ENCODE peak calls at places on chromosomes 12 and 14, in five cellular contexts. One of them, this sample, is unnamed.

GRCh38 chr14:92613008-92613658 is 99.6 kb downstream of the RIN3 start:
- DNase-seq in hepatocyte: no peak
- DNase-seq in lung: peak
- DNase-seq in NB4: peak
- DNase-seq in neural progenitor cell: peak
- DNase-seq in this sample: no peak

GRCh38 chr14:58947816-58948440 is 240.5 kb upstream of the DAAM1 start:
- DNase-seq in hepatocyte: peak
- DNase-seq in lung: no peak
- DNase-seq in NB4: peak
- DNase-seq in neural progenitor cell: peak
- DNase-seq in this sample: no peak

GRCh38 chr14:77027538-77028383 is 747 bp downstream of the IRF2BPL start:
- DNase-seq in hepatocyte: peak
- DNase-seq in lung: peak
- DNase-seq in NB4: peak
- DNase-seq in neural progenitor cell: peak
- DNase-seq in this sample: no peak

GRCh38 chr14:31172084-31172483 is 35.5 kb downstream of the HECTD1 start:
- DNase-seq in hepatocyte: no peak
- DNase-seq in lung: no peak
- DNase-seq in NB4: no peak
- DNase-seq in neural progenitor cell: no peak
- DNase-seq in this sample: no peak

GRCh38 chr12:124655317-124656213 is 88.2 kb upstream of the NCOR2 start:
- DNase-seq in hepatocyte: peak
- DNase-seq in lung: peak
- DNase-seq in NB4: peak
- DNase-seq in neural progenitor cell: peak
- DNase-seq in this sample: no peak

GRCh38 chr12:28827841-28828240 is 321.2 kb upstream of the FAR2 start:
- DNase-seq in hepatocyte: no peak
- DNase-seq in lung: no peak
- DNase-seq in NB4: no peak
- DNase-seq in neural progenitor cell: no peak
- DNase-seq in this sample: no peak

GRCh38 chr12:113359133-113359938 is 949 bp downstream of the PLBD2 start:
- DNase-seq in hepatocyte: no peak
- DNase-seq in lung: peak
- DNase-seq in NB4: peak
- DNase-seq in neural progenitor cell: no peak
- DNase-seq in this sample: peak

GRCh38 chr14:65177551-65177950 is 75.2 kb upstream of the MAX start:
- DNase-seq in hepatocyte: no peak
- DNase-seq in lung: no peak
- DNase-seq in NB4: no peak
- DNase-seq in neural progenitor cell: no peak
- DNase-seq in this sample: no peak

GRCh38 chr14:80387563-80387981 is 176.3 kb upstream of the DIO2 start:
- DNase-seq in hepatocyte: no peak
- DNase-seq in lung: no peak
- DNase-seq in NB4: no peak
- DNase-seq in neural progenitor cell: no peak
- DNase-seq in this sample: no peak

GRCh38 chr14:90439874-90440442 is 43.1 kb downstream of the CALM1 start:
- DNase-seq in hepatocyte: no peak
- DNase-seq in lung: no peak
- DNase-seq in NB4: no peak
- DNase-seq in neural progenitor cell: peak
- DNase-seq in this sample: no peak

GRCh38 chr14:104293851-104294627 is 155.7 kb downstream of the KIF26A start:
- DNase-seq in hepatocyte: no peak
- DNase-seq in lung: no peak
- DNase-seq in NB4: no peak
- DNase-seq in neural progenitor cell: peak
- DNase-seq in this sample: no peak

GRCh38 chr12:121579190-121579791 is 1.5 kb downstream of the KDM2B start:
- DNase-seq in hepatocyte: peak
- DNase-seq in lung: peak
- DNase-seq in NB4: peak
- DNase-seq in neural progenitor cell: peak
- DNase-seq in this sample: no peak

GRCh38 chr12:66036317-66036716 is 94.2 kb downstream of the LLPH start:
- DNase-seq in hepatocyte: peak
- DNase-seq in lung: no peak
- DNase-seq in NB4: no peak
- DNase-seq in neural progenitor cell: no peak
- DNase-seq in this sample: no peak

GRCh38 chr14:39988939-39989338 is 556.7 kb upstream of the FBXO33 start:
- DNase-seq in hepatocyte: peak
- DNase-seq in lung: no peak
- DNase-seq in NB4: peak
- DNase-seq in neural progenitor cell: peak
- DNase-seq in this sample: peak

GRCh38 chr12:111434680-111435338 is 29.1 kb downstream of the SH2B3 start:
- DNase-seq in hepatocyte: peak
- DNase-seq in lung: no peak
- DNase-seq in NB4: peak
- DNase-seq in neural progenitor cell: no peak
- DNase-seq in this sample: no peak

GRCh38 chr12:27566159-27566558 is 42.2 kb downstream of the PPFIBP1 start:
- DNase-seq in hepatocyte: no peak
- DNase-seq in lung: no peak
- DNase-seq in NB4: peak
- DNase-seq in neural progenitor cell: no peak
- DNase-seq in this sample: no peak

GRCh38 chr12:123983822-123984485 is 10.9 kb downstream of the ZNF664 start:
- DNase-seq in hepatocyte: peak
- DNase-seq in lung: peak
- DNase-seq in NB4: peak
- DNase-seq in neural progenitor cell: peak
- DNase-seq in this sample: peak

GRCh38 chr14:69606816-69607215 is 4.6 kb upstream of the SUSD6 start:
- DNase-seq in hepatocyte: no peak
- DNase-seq in lung: no peak
- DNase-seq in NB4: no peak
- DNase-seq in neural progenitor cell: no peak
- DNase-seq in this sample: no peak

GRCh38 chr12:67568055-67568454 is 80.5 kb upstream of the DYRK2 start:
- DNase-seq in hepatocyte: no peak
- DNase-seq in lung: no peak
- DNase-seq in NB4: no peak
- DNase-seq in neural progenitor cell: no peak
- DNase-seq in this sample: no peak

GRCh38 chr14:103315368-103315911 is 18.6 kb upstream of the EIF5 start:
- DNase-seq in hepatocyte: peak
- DNase-seq in lung: peak
- DNase-seq in NB4: no peak
- DNase-seq in neural progenitor cell: no peak
- DNase-seq in this sample: no peak

GRCh38 chr12:93634416-93634815 is 42.8 kb upstream of the CRADD start:
- DNase-seq in hepatocyte: no peak
- DNase-seq in lung: no peak
- DNase-seq in NB4: no peak
- DNase-seq in neural progenitor cell: no peak
- DNase-seq in this sample: no peak

DNA sequence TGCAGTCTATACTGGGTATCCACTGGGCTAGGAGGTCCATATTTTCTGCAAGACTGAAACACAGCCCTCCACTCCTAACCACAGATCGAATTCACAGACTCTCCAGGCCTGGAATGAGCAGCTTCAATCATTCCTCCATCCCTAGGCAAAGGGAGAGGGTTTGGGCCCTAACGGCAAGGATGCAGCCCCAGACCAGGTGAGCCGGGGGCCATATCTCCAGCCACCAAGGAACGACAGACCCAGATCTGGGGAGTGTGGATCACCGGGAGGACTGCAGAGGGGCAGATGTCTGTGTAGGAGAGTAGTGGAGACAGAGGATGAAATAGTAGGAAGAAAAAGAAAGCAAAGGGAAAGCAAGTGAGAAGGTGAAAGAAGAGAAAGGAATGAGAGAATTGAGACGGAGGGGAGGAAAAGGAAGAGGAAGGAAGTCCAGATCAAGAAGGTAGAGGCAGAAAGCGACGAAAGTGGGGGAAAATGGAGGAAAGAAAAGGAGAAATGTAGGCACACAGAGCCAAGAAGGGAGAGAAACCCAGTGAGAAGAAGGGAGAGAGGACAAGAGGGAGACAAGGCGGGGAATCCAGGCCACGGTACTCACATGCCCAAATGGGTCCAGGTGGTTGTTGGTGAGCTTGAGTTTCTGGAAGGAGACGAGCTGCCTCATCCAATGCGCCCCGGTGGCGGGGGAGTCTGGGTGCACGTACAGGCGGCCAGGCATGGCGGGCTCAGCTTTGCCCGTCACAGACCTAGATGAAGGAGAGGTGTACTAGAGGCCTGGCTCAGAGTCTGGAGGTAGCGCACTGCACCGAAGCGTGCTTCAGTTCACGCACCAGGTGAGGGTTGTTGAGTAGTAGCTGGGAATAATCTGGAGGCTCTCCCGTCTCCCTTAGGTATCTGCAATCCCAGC is 7.7 kb downstream of the TBX5 start:
- DNase-seq in hepatocyte: no peak
- DNase-seq in lung: no peak
- DNase-seq in NB4: no peak
- DNase-seq in neural progenitor cell: peak
- DNase-seq in this sample: no peak
- H3K4me3 ChIP-seq in hepatocyte: no peak
- H3K4me3 ChIP-seq in lung: no peak
- H3K4me3 ChIP-seq in NB4: no peak
- H3K4me3 ChIP-seq in neural progenitor cell: no peak
- H3K4me3 ChIP-seq in this sample: no peak

GRCh38 chr12:48300774-48301173 is 49.9 kb downstream of the ZNF641 start:
- DNase-seq in hepatocyte: no peak
- DNase-seq in lung: no peak
- DNase-seq in NB4: no peak
- DNase-seq in neural progenitor cell: no peak
- DNase-seq in this sample: no peak

GRCh38 chr12:48307269-48307668 is 43.5 kb downstream of the ZNF641 start:
- DNase-seq in hepatocyte: no peak
- DNase-seq in lung: no peak
- DNase-seq in NB4: no peak
- DNase-seq in neural progenitor cell: no peak
- DNase-seq in this sample: no peak

GRCh38 chr12:48305190-48305589 is 45.5 kb downstream of the ZNF641 start:
- DNase-seq in hepatocyte: no peak
- DNase-seq in lung: no peak
- DNase-seq in NB4: no peak
- DNase-seq in neural progenitor cell: no peak
- DNase-seq in this sample: no peak

GRCh38 chr12:48296586-48297396 is 53.9 kb downstream of the ZNF641 start:
- DNase-seq in hepatocyte: peak
- DNase-seq in lung: peak
- DNase-seq in NB4: peak
- DNase-seq in neural progenitor cell: peak
- DNase-seq in this sample: peak

DNA sequence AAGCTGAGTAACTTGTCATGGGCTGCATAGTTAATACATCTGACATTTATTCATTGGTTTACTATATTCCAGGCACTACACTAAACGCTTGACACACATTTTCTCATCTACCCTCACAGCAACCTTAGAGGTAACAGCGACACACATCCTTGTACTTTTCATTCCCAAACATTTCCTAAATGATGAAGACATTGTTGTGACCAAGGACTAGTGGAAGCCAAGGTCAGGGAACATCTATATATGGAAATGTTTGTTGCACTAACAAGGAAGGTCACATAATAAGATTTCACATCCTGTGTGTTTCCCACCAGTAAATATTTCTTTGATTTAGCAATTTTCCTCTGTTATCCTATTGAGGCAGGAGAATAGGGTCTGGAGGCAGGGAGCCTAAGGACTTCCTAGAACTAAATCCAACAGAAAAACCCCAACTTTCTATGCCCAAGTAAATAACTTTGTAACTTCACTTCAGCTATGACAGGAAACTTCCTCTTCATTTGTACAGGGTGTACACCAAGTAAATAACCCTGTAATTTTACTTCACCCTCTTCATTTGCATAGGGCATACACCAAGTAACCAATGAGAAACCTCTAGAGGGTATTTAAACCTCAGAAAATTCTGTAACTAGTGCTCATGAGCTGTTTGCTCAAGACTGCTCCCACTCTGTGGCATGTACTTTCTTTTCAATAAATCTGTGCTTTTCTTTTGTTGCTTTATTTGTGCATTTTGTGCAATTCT is 48.4 kb downstream of the ZNF641 start:
- DNase-seq in hepatocyte: no peak
- DNase-seq in lung: no peak
- DNase-seq in NB4: no peak
- DNase-seq in neural progenitor cell: no peak
- DNase-seq in this sample: peak
- TF ChIP-seq CTCF in hepatocyte: no peak
- TF ChIP-seq CTCF in lung: no peak
- TF ChIP-seq CTCF in NB4: no peak
- TF ChIP-seq CTCF in neural progenitor cell: no peak
- TF ChIP-seq CTCF in this sample: no peak

GRCh38 chr12:95212576-95212975 is 4.7 kb downstream of the FGD6 start:
- DNase-seq in hepatocyte: no peak
- DNase-seq in lung: no peak
- DNase-seq in NB4: no peak
- DNase-seq in neural progenitor cell: no peak
- DNase-seq in this sample: no peak

GRCh38 chr12:95215925-95216324 is 1.3 kb downstream of the FGD6 start:
- DNase-seq in hepatocyte: no peak
- DNase-seq in lung: no peak
- DNase-seq in NB4: peak
- DNase-seq in neural progenitor cell: no peak
- DNase-seq in this sample: no peak

GRCh38 chr12:95213119-95213518 is 4.1 kb downstream of the FGD6 start:
- DNase-seq in hepatocyte: no peak
- DNase-seq in lung: no peak
- DNase-seq in NB4: no peak
- DNase-seq in neural progenitor cell: no peak
- DNase-seq in this sample: no peak

GRCh38 chr12:95214466-95214865 is 2.8 kb downstream of the FGD6 start:
- DNase-seq in hepatocyte: no peak
- DNase-seq in lung: no peak
- DNase-seq in NB4: no peak
- DNase-seq in neural progenitor cell: no peak
- DNase-seq in this sample: no peak

GRCh38 chr12:95213928-95214327 is 3.3 kb downstream of the FGD6 start:
- DNase-seq in hepatocyte: no peak
- DNase-seq in lung: no peak
- DNase-seq in NB4: no peak
- DNase-seq in neural progenitor cell: no peak
- DNase-seq in this sample: no peak
- H3K4me3 ChIP-seq in hepatocyte: no peak
- H3K4me3 ChIP-seq in lung: no peak
- H3K4me3 ChIP-seq in NB4: no peak
- H3K4me3 ChIP-seq in neural progenitor cell: no peak
- H3K4me3 ChIP-seq in this sample: no peak

DNA sequence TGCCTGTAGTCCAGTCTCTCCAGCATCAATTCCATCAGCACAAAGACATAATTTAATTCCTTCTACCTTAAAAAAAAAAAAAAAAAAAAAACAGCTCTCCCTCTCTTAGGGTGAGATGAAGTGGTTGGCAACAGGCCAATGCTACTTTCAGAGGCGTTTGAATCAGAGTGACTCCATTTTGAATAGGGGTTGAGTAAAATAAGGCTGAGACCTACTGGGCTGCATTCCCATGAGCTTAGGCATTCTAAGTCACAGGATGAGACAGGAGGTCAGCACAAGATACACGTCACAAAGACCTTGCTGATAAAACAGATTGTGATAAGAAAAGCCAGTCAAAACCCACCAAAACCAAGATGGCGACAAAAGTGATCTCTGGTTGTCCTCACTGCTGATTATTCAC is 7.1 kb upstream of the TCL1B start:
- DNase-seq in hepatocyte: no peak
- DNase-seq in lung: no peak
- DNase-seq in NB4: no peak
- DNase-seq in neural progenitor cell: no peak
- DNase-seq in this sample: no peak
- TF ChIP-seq CTCF in hepatocyte: no peak
- TF ChIP-seq CTCF in lung: no peak
- TF ChIP-seq CTCF in NB4: no peak
- TF ChIP-seq CTCF in neural progenitor cell: no peak
- TF ChIP-seq CTCF in this sample: no peak